ENCODE peak calls at places on chromosomes 6 and 20, in six cellular contexts. D is lung; F is NCI-H1092 treated with DMSO at 0.1 percent for 48 hours; G is GM04503; X is cardiac fibroblast; R is activated CD4-positive, CD25-positive, alpha-beta regulatory T cell. N is an unnamed sample.

GRCh38 chr6:21111399-21111725 is 482.2 kb upstream of the SOX4 start:
- DNase-seq in R (no peak), G (no peak), D (no peak), F (peak; percentile 4), X (no peak), N (peak; percentile 37)

GRCh38 chr6:5078121-5078695 is 6.9 kb upstream of the PPP1R3G start:
- DNase-seq in R (no peak), G (no peak), F (no peak), D (no peak), X (peak; percentile 10), N (no peak)

GRCh38 chr6:130020106-130020851 is 1.9 kb downstream of the L3MBTL3 start:
- DNase-seq in F (no peak), D (peak; percentile 31), X (peak; percentile 19), R (peak; percentile 29), G (no peak), N (peak; percentile 35)

GRCh38 chr20:38222231-38222922 is 38.2 kb downstream of the KIAA1755 start:
- DNase-seq in F (peak; percentile 23), D (peak; percentile 61), X (peak; percentile 59), G (no peak), R (peak; percentile 31), N (peak; percentile 89)

GRCh38 chr6:169851641-169852503 is 100.5 kb downstream of the ERMARD start:
- DNase-seq in D (no peak), X (peak; percentile 53), F (no peak), R (no peak), G (no peak), N (no peak)

GRCh38 chr6:78308025-78308424 is 559.3 kb upstream of the IRAK1BP1 start:
- DNase-seq in F (no peak), D (no peak), G (no peak), X (no peak), R (no peak), N (peak; percentile 53)

GRCh38 chr6:156948807-156949206 is 171.6 kb downstream of the ARID1B start:
- DNase-seq in D (no peak), X (peak; percentile 53), G (no peak), R (no peak), F (no peak), N (no peak)

GRCh38 chr6:50959081-50959641 is 140.5 kb downstream of the TFAP2B start:
- DNase-seq in F (no peak), R (no peak), X (no peak), D (no peak), G (no peak), N (no peak)

GRCh38 chr6:36285797-36286196 is 15.9 kb downstream of the PNPLA1 start:
- DNase-seq in X (no peak), D (no peak), G (no peak), R (no peak), F (no peak), N (no peak)

GRCh38 chr20:43959079-43959919 is 44.6 kb downstream of the TOX2 start:
- DNase-seq in X (peak; percentile 61), F (peak; percentile 91), D (no peak), G (no peak), R (no peak), N (no peak)

GRCh38 chr6:21740719-21741118 is 147.2 kb downstream of the SOX4 start:
- DNase-seq in F (peak; percentile 59), X (peak; percentile 37), G (no peak), R (no peak), D (no peak), N (peak; percentile 50)

GRCh38 chr6:7243188-7243942 is 69.6 kb downstream of the SSR1 start:
- DNase-seq in D (peak; percentile 58), R (no peak), X (peak; percentile 73), F (peak; percentile 19), G (no peak), N (peak; percentile 91)

GRCh38 chr6:85675030-85675819 is 32.5 kb upstream of the SYNCRIP start:
- DNase-seq in R (no peak), D (no peak), X (peak; percentile 49), G (no peak), F (no peak), N (peak; percentile 21)

GRCh38 chr6:53959717-53960116 is 151.5 kb upstream of the MLIP start:
- DNase-seq in F (no peak), R (no peak), X (no peak), D (no peak), G (no peak), N (no peak)

GRCh38 chr6:9783567-9783966 is 631.3 kb downstream of the TFAP2A start:
- DNase-seq in R (no peak), F (no peak), G (no peak), D (no peak), X (peak; percentile 49), N (no peak)

GRCh38 chr20:18718129-18718528 is 95.5 kb upstream of the SCP2D1 start:
- DNase-seq in D (no peak), G (no peak), R (no peak), F (no peak), X (no peak), N (peak; percentile 25)

GRCh38 chr6:708237-708598 is 15.3 kb upstream of the EXOC2 start:
- DNase-seq in X (no peak), F (no peak), R (no peak), D (no peak), G (no peak), N (no peak)

GRCh38 chr6:161544801-161545490 is 271.1 kb upstream of the AGPAT4 start:
- DNase-seq in D (no peak), F (no peak), X (no peak), G (no peak), R (no peak), N (no peak)

GRCh38 chr20:23879811-23880374 is 345 bp upstream of the CST5 start:
- DNase-seq in D (peak; percentile 66), X (no peak), G (no peak), F (no peak), R (no peak), N (no peak)

GRCh38 chr6:18724056-18724455 is 336.9 kb downstream of the RNF144B start:
- DNase-seq in R (no peak), D (no peak), F (no peak), G (no peak), X (no peak), N (no peak)

GRCh38 chr6:154466971-154467679 is 43.4 kb downstream of the CNKSR3 start:
- DNase-seq in X (no peak), F (no peak), G (no peak), R (no peak), D (no peak), N (no peak)

GRCh38 chr20:44295995-44296394 is 15.0 kb downstream of the FITM2 start:
- DNase-seq in R (no peak), X (no peak), F (peak; percentile 62), G (no peak), D (peak; percentile 70), N (no peak)

GRCh38 chr6:34341481-34341971 is 50.9 kb downstream of the NUDT3 start:
- DNase-seq in D (no peak), X (peak; percentile 64), R (no peak), F (no peak), G (no peak), N (no peak)

GRCh38 chr6:118746100-118746874 is 94.9 kb upstream of the CEP85L start:
- DNase-seq in G (no peak), F (no peak), X (no peak), D (no peak), R (no peak), N (no peak)

GRCh38 chr6:26223213-26223612 is 136.0 kb downstream of the HFE start:
- DNase-seq in X (peak; percentile 30), R (no peak), D (no peak), F (peak; percentile 14), G (no peak), N (no peak)

GRCh38 chr6:81938014-81938761 is 185.7 kb upstream of the TENT5A start:
- DNase-seq in F (no peak), G (no peak), X (peak; percentile 79), D (no peak), R (no peak), N (no peak)

GRCh38 chr20:63290677-63291472 is 2.1 kb upstream of the COL20A1 start:
- DNase-seq in X (peak; percentile 30), R (peak; percentile 47), G (no peak), F (no peak), D (no peak), N (peak; percentile 74)

GRCh38 chr20:24665741-24666191 is 196.3 kb downstream of the SYNDIG1 start:
- DNase-seq in X (no peak), R (no peak), F (no peak), G (no peak), D (no peak), N (no peak)

GRCh38 chr6:107539409-107539808 is 49.5 kb downstream of the SOBP start:
- DNase-seq in D (no peak), X (no peak), F (no peak), G (no peak), R (no peak), N (no peak)

GRCh38 chr6:27505209-27506027 is 32.5 kb upstream of the ZNF184 start:
- DNase-seq in G (no peak), X (peak; percentile 16), F (peak; percentile 1), R (peak; percentile 2), D (no peak), N (peak; percentile 88)

GRCh38 chr6:1145756-1146218 is 166.1 kb upstream of the FOXQ1 start:
- DNase-seq in R (no peak), F (no peak), G (no peak), X (no peak), D (no peak), N (no peak)

GRCh38 chr6:167952512-167952859 is 45.0 kb upstream of the KIF25 start:
- DNase-seq in G (no peak), R (no peak), X (no peak), D (no peak), F (no peak), N (no peak)

GRCh38 chr20:9884666-9885065 is 45.8 kb upstream of the PAK5 start:
- DNase-seq in F (peak; percentile 18), G (no peak), D (no peak), X (no peak), R (no peak), N (peak; percentile 43)

GRCh38 chr6:132763269-132763668 is 5.6 kb upstream of the VNN2 start:
- DNase-seq in R (no peak), D (no peak), X (no peak), F (no peak), G (no peak), N (peak; percentile 5)

GRCh38 chr6:159493888-159494632 is 199.0 kb downstream of the SOD2 start:
- DNase-seq in R (no peak), G (no peak), D (no peak), X (no peak), F (no peak), N (no peak)

N was measured in GM23338.